ENCODE peak calls at places on chromosome 22, in four cellular contexts. I is HCT116, W is keratinocyte, N is A549. L is an unnamed sample.

GRCh38 chr22:30221121-30221992 is 25.2 kb downstream of the LIF start:
- DNase-seq in N (no peak), I (no peak), W (no peak), L (no peak)

GRCh38 chr22:31530816-31531180 is 34.5 kb downstream of the SFI1 start:
- DNase-seq in I (no peak), N (no peak), W (no peak), L (no peak)

GRCh38 chr22:30754971-30755759 is 60.5 kb downstream of the OSBP2 start:
- DNase-seq in N (peak; percentile 73), W (peak; percentile 25), I (peak; percentile 66), L (peak; percentile 55)

GRCh38 chr22:35630387-35630793 is 13.3 kb upstream of the MB start:
- DNase-seq in N (peak; percentile 66), W (peak; percentile 28), I (peak; percentile 38), L (no peak)

GRCh38 chr22:35315141-35315854 is 15.6 kb downstream of the TOM1 start:
- DNase-seq in W (no peak), I (no peak), N (no peak), L (no peak)

GRCh38 chr22:49670610-49671330 is 156.9 kb downstream of the BRD1 start:
- DNase-seq in I (no peak), N (no peak), W (no peak), L (no peak)

GRCh38 chr22:23110190-23110921 is 31.4 kb downstream of the RSPH14 start:
- DNase-seq in W (no peak), N (no peak), I (no peak), L (no peak)

GRCh38 chr22:44438481-44439131 is 59.4 kb downstream of the RTL6 start:
- DNase-seq in I (no peak), W (no peak), N (no peak), L (no peak)

GRCh38 chr22:23127055-23127756 is 14.6 kb downstream of the RSPH14 start:
- DNase-seq in I (no peak), N (no peak), W (no peak), L (no peak)

GRCh38 chr22:48264586-48264985 is 1502.1 kb downstream of the TBC1D22A start:
- DNase-seq in N (no peak), W (no peak), I (no peak), L (no peak)

GRCh38 chr22:37675930-37676571 is 615 bp downstream of the LGALS1 start:
- DNase-seq in N (peak; percentile 24), I (no peak), W (no peak), L (no peak)

GRCh38 chr22:44580176-44580575 is 82.1 kb upstream of the RTL6 start:
- DNase-seq in N (no peak), W (no peak), I (no peak), L (no peak)

GRCh38 chr22:47443836-47444745 is 681.6 kb downstream of the TBC1D22A start:
- DNase-seq in W (no peak), I (no peak), N (no peak), L (no peak)

GRCh38 chr22:22706253-22706940 is 62.0 kb downstream of the GGTLC2 start:
- DNase-seq in N (no peak), I (no peak), W (no peak), L (no peak)

GRCh38 chr22:38744981-38745380 is 10.8 kb downstream of the SUN2 start:
- DNase-seq in N (no peak), W (no peak), I (no peak), L (no peak)

GRCh38 chr22:22057617-22058378 is 75.2 kb upstream of the TOP3B start:
- DNase-seq in W (no peak), I (no peak), N (no peak), L (no peak)

GRCh38 chr22:30005213-30005857 is 74.9 kb upstream of the HORMAD2 start:
- DNase-seq in W (no peak), N (peak; percentile 53), I (peak; percentile 39), L (no peak)

GRCh38 chr22:26672060-26672471 is 14.7 kb downstream of the MIAT start:
- DNase-seq in N (no peak), W (no peak), I (no peak), L (no peak)

GRCh38 chr22:38967451-38968450 is 10.3 kb downstream of the APOBEC3A start:
- DNase-seq in I (no peak), N (no peak), W (no peak), L (no peak)

GRCh38 chr22:20996598-20997535 is 5.1 kb downstream of the THAP7 start:
- DNase-seq in I (no peak), N (no peak), W (no peak), L (no peak)

GRCh38 chr22:37510046-37510445 is 9.2 kb downstream of the CARD10 start:
- DNase-seq in W (no peak), N (no peak), I (no peak), L (no peak)

GRCh38 chr22:45948081-45948648 is 28.8 kb downstream of the WNT7B start:
- DNase-seq in W (no peak), N (no peak), I (no peak), L (no peak)

GRCh38 chr22:33108037-33108436 is 49.9 kb upstream of the SYN3 start:
- DNase-seq in W (no peak), I (no peak), N (no peak), L (no peak)

GRCh38 chr22:20963201-20964052 is 3.6 kb upstream of the AIFM3 start:
- DNase-seq in W (no peak), I (no peak), N (no peak), L (no peak)

GRCh38 chr22:31630331-31631329 is 31.4 kb downstream of the PISD start:
- DNase-seq in I (no peak), W (peak; percentile 25), N (peak; percentile 44), L (no peak)

GRCh38 chr22:19620742-19621371 is 93.4 kb upstream of the SEPTIN5 start:
- DNase-seq in N (no peak), I (no peak), W (no peak), L (no peak)

GRCh38 chr22:40666151-40666848 is 13.0 kb upstream of the MCHR1 start:
- DNase-seq in W (no peak), N (no peak), I (no peak), L (no peak)

GRCh38 chr22:39180566-39180965 is 28.1 kb upstream of the CBX7 start:
- DNase-seq in W (no peak), I (no peak), N (no peak), L (no peak)

GRCh38 chr22:45263790-45264269 is 20.9 kb upstream of the UPK3A start:
- DNase-seq in N (peak; percentile 80), I (peak; percentile 46), W (peak; percentile 81), L (peak; percentile 68)

GRCh38 chr22:33838644-33839043 is 81.6 kb downstream of the LARGE1 start:
- DNase-seq in I (no peak), W (no peak), N (no peak), L (no peak)

GRCh38 chr22:49916851-49917250 is 1.4 kb downstream of the ALG12 start:
- DNase-seq in W (no peak), I (no peak), N (no peak), L (no peak)

DNA sequence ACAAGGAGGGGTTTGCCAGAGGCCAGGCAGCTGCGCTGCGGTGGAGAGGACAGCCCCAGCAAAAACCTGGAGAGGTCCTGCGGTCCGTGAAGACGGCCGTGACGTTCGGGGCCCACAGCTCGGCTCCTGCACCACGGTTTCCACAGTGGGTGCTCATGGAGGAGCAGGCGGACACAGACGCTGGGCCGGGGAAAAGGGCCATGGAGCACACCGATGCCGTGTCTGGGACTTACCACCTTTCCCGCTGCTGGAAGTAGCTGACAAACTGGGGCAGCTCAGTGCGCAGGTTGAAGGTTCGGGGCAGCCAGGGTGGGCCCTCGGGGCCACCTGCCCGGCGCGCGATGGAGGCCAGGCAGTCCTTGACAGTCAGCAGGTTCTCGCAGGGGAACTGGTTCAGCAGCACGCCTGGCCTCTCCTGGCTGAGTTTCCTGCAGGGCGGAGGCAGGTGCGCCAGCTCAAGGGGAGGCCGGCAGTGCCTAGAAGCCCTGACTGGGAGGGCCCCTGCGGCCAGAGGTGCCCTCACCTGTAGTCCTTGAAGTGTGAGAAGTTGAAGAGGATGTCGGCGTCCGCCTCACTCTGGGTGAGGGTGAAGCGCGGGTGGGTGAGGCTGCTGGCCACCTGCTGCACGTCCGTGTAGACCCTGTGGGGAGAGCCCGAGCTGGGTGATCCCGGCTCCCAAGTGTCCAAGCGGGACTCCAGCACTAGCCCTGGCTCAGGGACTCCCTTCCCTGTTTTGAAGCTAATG is 12.8 kb downstream of the TTLL12 start:
- DNase-seq in I (no peak), N (no peak), W (no peak), L (no peak)
- H3K27ac ChIP-seq in I (no peak overlapping the region), N (no peak overlapping the region), W (no peak overlapping the region), L (no peak overlapping the region)

GRCh38 chr22:25626146-25626992 is 61.9 kb downstream of the GRK3 start:
- DNase-seq in N (no peak), W (no peak), I (no peak), L (no peak)
- H3K27ac ChIP-seq in N (no peak overlapping the region), W (no peak overlapping the region), I (no peak overlapping the region), L (no peak overlapping the region)

DNA sequence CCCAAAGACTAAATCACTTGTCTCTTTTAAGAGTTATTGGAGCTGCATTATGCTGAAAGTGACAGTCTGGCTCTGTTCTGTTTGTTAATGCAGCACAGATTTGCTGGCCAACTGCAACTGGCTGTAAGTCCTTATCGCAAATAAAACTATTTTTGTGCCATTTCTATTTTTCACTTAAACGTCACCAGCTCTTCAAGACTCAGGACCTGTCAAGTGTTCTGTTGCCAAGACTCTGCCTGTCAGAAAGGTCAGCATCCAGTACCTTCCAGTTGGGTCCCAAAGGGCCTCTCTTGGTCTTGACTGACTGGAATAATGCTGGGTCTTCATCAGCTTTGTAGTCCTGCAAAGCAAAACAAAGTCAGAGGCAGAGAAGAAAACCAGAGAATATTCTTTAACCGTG is 45.6 kb downstream of the PITPNB start:
- DNase-seq in W (no peak), N (no peak), I (no peak), L (no peak)
- H3K27ac ChIP-seq in W (no peak overlapping the region), N (no peak overlapping the region), I (no peak overlapping the region), L (no peak overlapping the region)

DNA sequence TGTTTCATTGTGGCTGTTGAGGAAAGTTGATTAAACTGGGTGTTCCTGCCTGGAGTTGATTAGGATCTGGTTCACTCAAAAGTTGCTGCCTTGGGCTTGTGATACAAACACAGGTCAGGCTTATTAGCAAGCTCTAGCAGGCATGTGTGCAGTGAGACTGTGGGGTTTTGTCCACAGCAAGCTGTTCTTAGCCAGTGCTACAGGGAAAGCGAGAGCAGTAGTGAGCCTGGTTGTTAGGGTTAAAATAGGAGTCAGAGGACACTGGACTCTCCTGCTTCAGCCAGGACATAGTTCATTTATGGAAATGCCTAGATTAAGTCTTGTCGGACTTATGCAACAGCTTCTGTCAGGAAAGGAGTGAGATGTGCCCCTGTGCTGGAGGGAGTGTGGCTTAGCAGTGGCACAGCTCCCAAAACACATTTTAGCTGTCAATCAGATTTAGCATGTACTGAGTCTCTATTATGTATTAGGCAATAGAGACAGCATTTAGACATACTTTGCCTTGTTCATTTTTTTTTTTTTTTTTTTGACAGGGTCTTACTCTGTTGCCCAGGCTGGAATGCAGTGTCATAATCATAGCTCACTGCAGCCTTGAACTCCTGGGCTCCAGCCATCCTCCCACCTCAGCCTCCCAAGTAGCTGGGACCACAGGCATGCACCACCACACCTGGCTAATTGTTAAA is 8.7 kb downstream of the SNRPD3 start:
- DNase-seq in W (no peak), N (no peak), I (no peak), L (no peak)
- H3K27ac ChIP-seq in W (no peak overlapping the region), N (no peak overlapping the region), I (no peak overlapping the region), L (no peak overlapping the region)

L was measured in epithelial cell of prostate.